ENCODE peak calls at places on chromosomes 5 and 9, in five cellular contexts. O, M, Q, N and B are unnamed samples. For H3K4me1, the result is how much of the 10 kb centered on the place peaks cover.

GRCh38 chr9:116626762-116627161 is 60.3 kb upstream of the TRIM32 start:
- DNase-seq in O (no peak), M (no peak), Q (no peak), N (no peak), B (no peak)

GRCh38 chr9:114505187-114506081 is at the start of gene WHRN:
- DNase-seq in O (peak), M (peak), Q (peak), N (peak), B (peak)

GRCh38 chr5:9239071-9239470 is 306.8 kb downstream of the SEMA5A start:
- DNase-seq in O (no peak), M (no peak), Q (no peak), N (no peak), B (no peak)

GRCh38 chr5:77851229-77852067 is 75.3 kb upstream of the TBCA start:
- DNase-seq in O (no peak), M (no peak), Q (no peak), N (no peak), B (no peak)

GRCh38 chr9:15735083-15735974 is 182.5 kb downstream of the CCDC171 start:
- DNase-seq in O (no peak), M (no peak), Q (no peak), N (no peak), B (peak)

GRCh38 chr9:68706579-68707201 is 1.6 kb downstream of the PIP5K1B start:
- DNase-seq in O (no peak), M (no peak), Q (no peak), N (no peak), B (no peak)

GRCh38 chr5:66440202-66440680 is 156.0 kb upstream of the MAST4 start:
- DNase-seq in O (no peak), M (no peak), Q (no peak), N (no peak), B (no peak)

GRCh38 chr9:35935755-35936509 is 22.0 kb downstream of the OR2S2 start:
- DNase-seq in O (no peak), M (no peak), Q (no peak), N (no peak), B (no peak)

GRCh38 chr9:71941060-71941568 is 29.7 kb downstream of the C9orf85 start:
- DNase-seq in O (no peak), M (no peak), Q (no peak), N (no peak), B (no peak)

GRCh38 chr9:126856326-126856877 is 4.0 kb upstream of the ZBTB34 start:
- DNase-seq in O (no peak), M (no peak), Q (no peak), N (no peak), B (no peak)

GRCh38 chr5:180791611-180792213 is 10.9 kb downstream of the MGAT1 start:
- DNase-seq in O (no peak), M (no peak), Q (no peak), N (no peak), B (no peak)

GRCh38 chr5:14263700-14264099 is 120.6 kb downstream of the TRIO start:
- DNase-seq in O (no peak), M (no peak), Q (no peak), N (no peak), B (peak)

GRCh38 chr5:158898185-158899177 is 201.2 kb downstream of the EBF1 start:
- DNase-seq in O (no peak), M (no peak), Q (no peak), N (no peak), B (no peak)

GRCh38 chr9:6783753-6784152 is 26.0 kb downstream of the KDM4C start:
- DNase-seq in O (no peak), M (no peak), Q (no peak), N (no peak), B (no peak)

GRCh38 chr9:100639851-100640250 is 62.0 kb downstream of the CAVIN4 start:
- DNase-seq in O (no peak), M (no peak), Q (no peak), N (no peak), B (no peak)

GRCh38 chr9:104009853-104010252 is 84.3 kb upstream of the SMC2 start:
- DNase-seq in O (no peak), M (no peak), Q (no peak), N (no peak), B (no peak)

GRCh38 chr9:114225534-114226288 is 70.4 kb downstream of the COL27A1 start:
- DNase-seq in O (no peak), M (no peak), Q (no peak), N (no peak), B (no peak)

GRCh38 chr9:4238522-4238921 is 61.3 kb downstream of the GLIS3 start:
- DNase-seq in O (no peak), M (no peak), Q (peak), N (no peak), B (no peak)

GRCh38 chr5:44440186-44440585 is 51.0 kb upstream of the FGF10 start:
- DNase-seq in O (no peak), M (no peak), Q (no peak), N (no peak), B (no peak)

GRCh38 chr5:26482076-26482816 is 556.1 kb downstream of the CDH9 start:
- DNase-seq in O (no peak), M (no peak), Q (no peak), N (no peak), B (no peak)

GRCh38 chr9:128683340-128684064 is 5.5 kb upstream of the SET start:
- DNase-seq in O (no peak), M (no peak), Q (no peak), N (peak), B (peak)

GRCh38 chr9:118959366-118959765 is 409.9 kb downstream of the BRINP1 start:
- DNase-seq in O (no peak), M (no peak), Q (no peak), N (no peak), B (no peak)

GRCh38 chr9:124792976-124793594 is 16.2 kb downstream of the OLFML2A start:
- DNase-seq in O (no peak), M (no peak), Q (no peak), N (no peak), B (no peak)

GRCh38 chr5:157800109-157800508 is 56.6 kb downstream of the LSM11 start:
- DNase-seq in O (no peak), M (no peak), Q (no peak), N (no peak), B (no peak)

GRCh38 chr9:86405086-86405491 is 50.9 kb upstream of the TUT7 start:
- DNase-seq in O (no peak), M (no peak), Q (no peak), N (no peak), B (peak)

GRCh38 chr9:98551511-98552286 is 157.0 kb downstream of the GABBR2 start:
- DNase-seq in O (peak), M (no peak), Q (no peak), N (peak), B (no peak)

GRCh38 chr5:81572201-81572600 is 178.3 kb upstream of the ACOT12 start:
- DNase-seq in O (no peak), M (no peak), Q (no peak), N (no peak), B (no peak)

GRCh38 chr9:18896531-18897179 is 136.4 kb downstream of the SAXO1 start:
- DNase-seq in O (no peak), M (no peak), Q (no peak), N (no peak), B (no peak)

GRCh38 chr5:120532835-120533234 is 68.7 kb downstream of the PRR16 start:
- DNase-seq in O (no peak), M (peak), Q (peak), N (no peak), B (no peak)

GRCh38 chr9:129832957-129833356 is 2.1 kb downstream of the C9orf78 start:
- DNase-seq in O (no peak), M (no peak), Q (no peak), N (no peak), B (no peak)

GRCh38 chr5:87121315-87122170 is 146.1 kb upstream of the RASA1 start:
- DNase-seq in O (no peak), M (no peak), Q (peak), N (peak), B (no peak)

GRCh38 chr9:3337515-3337914 is 188.3 kb downstream of the RFX3 start:
- DNase-seq in O (no peak), M (peak), Q (peak), N (no peak), B (no peak)

GRCh38 chr5:170570492-170570891 is 66.7 kb downstream of the KCNIP1 start:
- DNase-seq in O (no peak), M (no peak), Q (no peak), N (no peak), B (no peak)

GRCh38 chr9:88733651-88734470 is 198.9 kb downstream of the NXNL2 start:
- DNase-seq in O (no peak), M (no peak), Q (no peak), N (no peak), B (no peak)
- TF ChIP-seq POLR2AphosphoS5 in O (no peak), M (no peak), Q (no peak), N (no peak), B (no peak)

DNA sequence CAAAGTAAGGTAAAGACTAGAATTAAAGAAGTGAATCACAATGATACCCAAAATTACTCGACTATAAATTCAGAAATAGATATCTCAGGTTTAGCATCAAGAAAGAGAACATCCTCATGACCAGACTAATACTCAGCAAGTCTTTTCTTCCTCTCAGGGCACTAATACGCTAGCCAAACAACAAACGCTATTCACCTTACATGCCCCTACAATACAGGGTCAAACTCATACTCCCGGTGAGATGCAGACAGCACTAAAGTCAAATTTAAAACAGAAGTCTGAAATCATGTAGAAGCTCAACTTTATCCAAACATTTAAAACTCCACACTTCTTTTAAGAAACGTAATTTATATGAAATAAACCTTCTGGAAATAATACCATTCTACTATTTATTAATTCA is 5.6 kb downstream of the PFDN1 start:
- DNase-seq in O (no peak), M (no peak), Q (no peak), N (no peak), B (no peak)
- H3K4me1 ChIP-seq in O (half or more), M (under half), Q (under half), N (under half), B (under half)

GRCh38 chr5:178213003-178213449 is 8.7 kb downstream of the HNRNPAB start:
- DNase-seq in O (no peak), M (no peak), Q (no peak), N (no peak), B (no peak)
- TF ChIP-seq POLR2A in O (no peak), M (peak), Q (no peak), N (no peak), B (no peak)

GRCh38 chr5:153907170-153907775 is 131.4 kb downstream of the FAM114A2 start:
- DNase-seq in O (no peak), M (no peak), Q (no peak), N (no peak), B (no peak)
- TF ChIP-seq POLR2AphosphoS5 in O (no peak), M (no peak), Q (no peak), N (no peak), B (no peak)

DNA sequence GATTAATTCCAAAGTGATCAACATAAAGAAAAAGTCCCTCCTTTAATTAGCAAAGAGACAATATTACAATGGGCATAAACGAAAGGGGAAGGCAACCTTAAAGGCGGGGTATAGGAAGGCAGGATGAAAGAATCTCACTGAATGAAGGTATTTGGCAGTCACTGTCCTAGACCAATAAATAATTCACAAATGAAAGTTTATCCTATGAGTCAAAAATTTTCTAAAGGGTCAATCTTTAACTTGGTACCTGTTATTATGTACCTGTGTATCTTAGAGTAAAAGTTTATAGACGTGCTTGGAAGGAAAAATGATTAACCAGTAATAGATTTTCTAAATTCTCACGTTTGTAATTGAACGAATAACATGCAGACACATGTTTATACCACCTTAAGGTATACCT is 945.8 kb upstream of the DMAC1 start:
- DNase-seq in O (no peak), M (no peak), Q (no peak), N (no peak), B (no peak)
- H3K4me1 ChIP-seq in O (under half), M (under half), Q (under half), N (under half), B (under half)

GRCh38 chr5:58924306-58924705 is 341.4 kb downstream of the RAB3C start:
- DNase-seq in O (no peak), M (no peak), Q (no peak), N (no peak), B (no peak)

GRCh38 chr5:58927174-58927573 is 344.3 kb downstream of the RAB3C start:
- DNase-seq in O (no peak), M (no peak), Q (no peak), N (no peak), B (no peak)

GRCh38 chr5:58929726-58930125 is 346.9 kb downstream of the RAB3C start:
- DNase-seq in O (no peak), M (no peak), Q (no peak), N (no peak), B (no peak)

GRCh38 chr5:58925627-58926545 is 343.0 kb downstream of the RAB3C start:
- DNase-seq in O (no peak), M (no peak), Q (no peak), N (peak), B (no peak)

GRCh38 chr5:58926549-58926948 is 343.7 kb downstream of the RAB3C start:
- DNase-seq in O (no peak), M (no peak), Q (no peak), N (no peak), B (no peak)
- TF ChIP-seq POLR2A in O (no peak), M (no peak), Q (no peak), N (no peak), B (no peak)

DNA sequence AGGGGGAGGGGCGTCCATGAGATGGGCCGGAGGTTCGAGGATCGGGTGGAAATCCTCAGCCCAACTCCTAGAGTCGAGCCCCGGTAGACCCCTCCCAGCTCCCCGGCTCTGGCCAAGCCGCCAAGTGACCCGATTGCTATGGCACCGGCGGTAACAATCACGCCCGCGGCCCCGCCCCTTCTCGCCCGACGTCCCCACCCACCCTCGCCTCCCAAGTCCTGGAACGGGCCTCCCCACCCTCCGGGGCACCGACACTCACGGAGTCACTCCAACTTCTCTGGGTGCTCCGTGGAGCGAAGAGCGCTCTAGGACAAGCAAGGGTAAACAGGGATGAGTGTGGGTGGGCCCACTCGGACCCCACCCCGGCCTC is at the start of gene SPACA9:
- DNase-seq in O (peak), M (peak), Q (peak), N (peak), B (peak)
- TF ChIP-seq POLR2AphosphoS5 in O (no peak), M (no peak), Q (no peak), N (no peak), B (no peak)

GRCh38 chr9:133951265-133951664 is 40.9 kb downstream of the VAV2 start:
- DNase-seq in O (no peak), M (no peak), Q (no peak), N (no peak), B (no peak)

GRCh38 chr9:133950916-133951231 is 41.2 kb downstream of the VAV2 start:
- DNase-seq in O (no peak), M (no peak), Q (no peak), N (no peak), B (no peak)

GRCh38 chr9:133948571-133949485 is 43.3 kb downstream of the VAV2 start:
- DNase-seq in O (no peak), M (no peak), Q (no peak), N (no peak), B (no peak)

GRCh38 chr9:133949486-133950061 is 42.5 kb downstream of the VAV2 start:
- DNase-seq in O (no peak), M (no peak), Q (no peak), N (no peak), B (no peak)

GRCh38 chr9:133950206-133950915 is 41.8 kb downstream of the VAV2 start:
- DNase-seq in O (no peak), M (no peak), Q (no peak), N (no peak), B (no peak)
- H3K4me1 ChIP-seq in O (under half), M (under half), Q (under half), N (under half), B (under half)

GRCh38 chr5:148383564-148384388 is at the start of gene FBXO38:
- DNase-seq in O (peak), M (peak), Q (peak), N (peak), B (peak)
- TF ChIP-seq POLR2A in O (peak), M (peak), Q (peak), N (peak), B (peak)